ENCODE peak calls at places on chromosomes 11 and 22, in eight cellular contexts. A, H, O, T, R, W, E and B are unnamed samples.

GRCh38 chr11:119320593-119321524 is 3.9 kb upstream of the MCAM start:
- DNase-seq in A (peak; percentile 22), H (peak; percentile 72), O (peak; percentile 83), T (peak; percentile 49), R (peak; percentile 92), W (no peak), E (peak; percentile 64), B (peak; percentile 92)

GRCh38 chr22:37274380-37274862 is 7.9 kb upstream of the CYTH4 start:
- DNase-seq in A (no peak), H (peak; percentile 41), O (no peak), T (no peak), R (peak; percentile 79), W (no peak), E (peak; percentile 31), B (no peak)

GRCh38 chr11:7515544-7515943 is 1.7 kb downstream of the PPFIBP2 start:
- DNase-seq in A (no peak), H (no peak), O (no peak), T (no peak), R (no peak), W (peak; percentile 13), E (no peak), B (no peak)

GRCh38 chr22:21807545-21807944 is 59.9 kb downstream of the MAPK1 start:
- DNase-seq in A (no peak), H (no peak), O (no peak), T (no peak), R (no peak), W (no peak), E (no peak), B (no peak)

GRCh38 chr11:47433991-47434786 is 8.0 kb upstream of the PSMC3 start:
- DNase-seq in A (no peak), H (no peak), O (no peak), T (peak; percentile 68), R (peak; percentile 67), W (no peak), E (no peak), B (no peak)

GRCh38 chr22:26548984-26549383 is 36.7 kb upstream of the TFIP11 start:
- DNase-seq in A (no peak), H (no peak), O (no peak), T (no peak), R (no peak), W (no peak), E (no peak), B (no peak)

GRCh38 chr11:44174846-44175245 is 79.4 kb downstream of the EXT2 start:
- DNase-seq in A (no peak), H (no peak), O (peak; percentile 18), T (no peak), R (no peak), W (no peak), E (no peak), B (no peak)

GRCh38 chr11:72682238-72682872 is 8.1 kb upstream of the PDE2A start:
- DNase-seq in A (no peak), H (no peak), O (no peak), T (no peak), R (no peak), W (no peak), E (no peak), B (no peak)

GRCh38 chr11:121366038-121366437 is 73.5 kb downstream of the SC5D start:
- DNase-seq in A (no peak), H (no peak), O (no peak), T (no peak), R (no peak), W (no peak), E (no peak), B (no peak)

GRCh38 chr11:97739892-97740782 is 1280.6 kb upstream of the CNTN5 start:
- DNase-seq in A (no peak), H (no peak), O (no peak), T (no peak), R (no peak), W (peak; percentile 13), E (no peak), B (no peak)

GRCh38 chr11:93718057-93718563 is 23.2 kb downstream of the TAF1D start:
- DNase-seq in A (no peak), H (no peak), O (peak; percentile 17), T (no peak), R (no peak), W (no peak), E (no peak), B (no peak)

GRCh38 chr11:12210200-12210599 is 99.8 kb downstream of the MICAL2 start:
- DNase-seq in A (no peak), H (no peak), O (no peak), T (no peak), R (no peak), W (no peak), E (no peak), B (no peak)

GRCh38 chr11:72703281-72704008 is 29.2 kb upstream of the PDE2A start:
- DNase-seq in A (no peak), H (no peak), O (peak; percentile 58), T (peak; percentile 92), R (peak; percentile 84), W (no peak), E (no peak), B (no peak)

GRCh38 chr22:38067028-38067415 is 9.8 kb downstream of the PICK1 start:
- DNase-seq in A (no peak), H (no peak), O (no peak), T (no peak), R (no peak), W (no peak), E (no peak), B (no peak)

GRCh38 chr11:104410336-104410735 is 246.4 kb upstream of the PDGFD start:
- DNase-seq in A (no peak), H (no peak), O (no peak), T (no peak), R (no peak), W (no peak), E (no peak), B (no peak)

GRCh38 chr11:61129608-61130523 is 27.6 kb downstream of the CD5 start:
- DNase-seq in A (peak; percentile 91), H (peak; percentile 92), O (peak; percentile 94), T (peak; percentile 92), R (peak; percentile 94), W (peak; percentile 82), E (peak; percentile 94), B (peak; percentile 96)

GRCh38 chr11:18706330-18707243 is 8.0 kb downstream of the TMEM86A start:
- DNase-seq in A (no peak), H (peak; percentile 71), O (no peak), T (peak; percentile 80), R (peak; percentile 82), W (no peak), E (peak; percentile 61), B (no peak)

GRCh38 chr11:106691807-106692365 is 326.4 kb downstream of the GUCY1A2 start:
- DNase-seq in A (no peak), H (no peak), O (no peak), T (no peak), R (no peak), W (no peak), E (no peak), B (no peak)

GRCh38 chr11:119307219-119307618 is 9.7 kb downstream of the MCAM start:
- DNase-seq in A (no peak), H (no peak), O (no peak), T (no peak), R (no peak), W (no peak), E (no peak), B (no peak)

GRCh38 chr11:1263036-1263435 is 40.2 kb downstream of the MUC5B start:
- DNase-seq in A (no peak), H (peak; percentile 58), O (no peak), T (no peak), R (no peak), W (peak; percentile 5), E (no peak), B (no peak)

GRCh38 chr11:1260023-1260501 is 37.2 kb downstream of the MUC5B start:
- DNase-seq in A (peak; percentile 76), H (peak; percentile 73), O (peak; percentile 98), T (no peak), R (no peak), W (peak; percentile 37), E (peak; percentile 41), B (no peak)

GRCh38 chr11:1260620-1261019 is 37.8 kb downstream of the MUC5B start:
- DNase-seq in A (no peak), H (no peak), O (no peak), T (peak; percentile 46), R (no peak), W (no peak), E (no peak), B (no peak)

GRCh38 chr11:1261241-1262071 is 38.6 kb downstream of the MUC5B start:
- DNase-seq in A (no peak), H (no peak), O (no peak), T (no peak), R (no peak), W (no peak), E (no peak), B (no peak)

GRCh38 chr11:1262172-1263006 is 39.5 kb downstream of the MUC5B start:
- DNase-seq in A (peak; percentile 94), H (peak; percentile 96), O (peak; percentile 84), T (peak; percentile 88), R (peak; percentile 97), W (peak; percentile 82), E (peak; percentile 93), B (peak; percentile 96)
- TF ChIP-seq EP300 in A (no peak), H (no peak), O (no peak), T (no peak), R (no peak), W (no peak), E (no peak), B (no peak)

GRCh38 chr11:2699531-2700414 is at the start of gene KCNQ1OT1:
- DNase-seq in A (peak; percentile 95), H (peak; percentile 92), O (peak; percentile 93), T (peak; percentile 89), R (peak; percentile 97), W (peak; percentile 95), E (peak; percentile 90), B (peak; percentile 96)
- TF ChIP-seq EP300 in A (no peak), H (no peak), O (peak; percentile 9), T (no peak), R (no peak), W (peak; percentile 4), E (no peak), B (no peak)

GRCh38 chr11:70381872-70382842 is 16.2 kb upstream of the CTTN start:
- DNase-seq in A (peak; percentile 54), H (no peak), O (peak; percentile 60), T (no peak), R (peak; percentile 56), W (no peak), E (no peak), B (no peak)
- TF ChIP-seq EP300 in A (no peak), H (no peak), O (no peak), T (no peak), R (no peak), W (no peak), E (no peak), B (no peak)

DNA sequence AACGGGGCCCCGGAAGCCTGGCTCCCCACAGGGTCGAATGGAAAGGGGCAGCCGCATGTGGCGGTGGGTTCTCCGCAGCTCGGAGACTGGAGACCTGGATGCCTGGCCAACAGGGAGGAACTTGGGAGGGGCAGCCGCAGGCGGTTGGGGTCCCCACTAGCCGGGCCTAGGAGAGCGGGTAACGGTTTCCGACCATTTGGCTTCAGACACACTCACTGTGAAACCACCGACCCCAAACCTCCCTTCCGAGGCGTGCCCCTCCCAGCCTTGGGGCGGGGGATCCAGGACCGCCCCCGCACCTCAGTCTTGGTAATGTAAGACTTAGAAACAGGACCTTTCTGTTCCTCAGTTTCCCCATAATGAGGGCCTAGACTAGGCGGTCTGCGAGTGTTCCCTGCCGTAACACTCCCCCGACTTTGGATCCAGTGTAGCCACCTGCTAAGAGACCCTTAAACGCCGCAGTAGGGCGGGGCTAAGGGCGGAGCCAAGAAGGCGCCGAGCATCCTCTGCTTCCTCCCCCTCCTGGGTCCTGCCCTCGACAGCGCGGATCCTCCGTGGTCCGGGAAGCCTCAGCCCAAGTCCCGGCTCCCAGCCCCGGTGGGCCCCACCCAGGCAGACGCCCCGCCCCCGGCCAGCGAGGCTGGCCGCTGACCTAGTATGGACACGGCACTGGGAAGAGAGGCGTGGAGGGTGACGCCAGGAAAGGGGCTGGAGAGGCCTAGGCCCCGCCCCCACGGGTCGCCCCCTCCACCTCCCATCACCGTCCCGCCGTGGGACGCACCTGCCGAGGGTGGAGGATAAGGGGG is 1.8 kb upstream of the RASGRP2 start:
- DNase-seq in A (peak; percentile 73), H (peak; percentile 77), O (peak; percentile 91), T (peak; percentile 64), R (peak; percentile 97), W (no peak), E (peak; percentile 58), B (peak; percentile 97)
- TF ChIP-seq EP300 in A (no peak), H (no peak), O (no peak), T (no peak), R (no peak), W (no peak), E (no peak), B (no peak)